ENCODE peak calls at places on chromosomes 2 and 18, in four cellular contexts. M is IMR-90, G is H9, S is H1. N is an unnamed sample.

GRCh38 chr18:3703732-3704176 is 253.8 kb downstream of the TGIF1 start:
- DNase-seq in M (peak), G (peak), S (peak), N (peak)

GRCh38 chr2:19733390-19733789 is 168.4 kb downstream of the TTC32 start:
- DNase-seq in M (no peak), G (no peak), S (no peak), N (no peak)

GRCh38 chr2:126480033-126480432 is 175.9 kb upstream of the GYPC start:
- DNase-seq in M (no peak), G (no peak), S (no peak), N (no peak)

GRCh38 chr2:38466849-38467767 is 90.0 kb upstream of the ATL2 start:
- DNase-seq in M (peak), G (no peak), S (no peak), N (no peak)

GRCh38 chr2:6826081-6826913 is 39.4 kb downstream of the CMPK2 start:
- DNase-seq in M (peak), G (no peak), S (peak), N (peak)

GRCh38 chr18:58937204-58937603 is 72.5 kb downstream of the ZNF532 start:
- DNase-seq in M (peak), G (no peak), S (no peak), N (no peak)

GRCh38 chr2:136319227-136319626 is 201.3 kb upstream of the CXCR4 start:
- DNase-seq in M (no peak), G (no peak), S (no peak), N (peak)

GRCh38 chr18:45588284-45588683 is 27.0 kb upstream of the SLC14A2 start:
- DNase-seq in M (peak), G (no peak), S (no peak), N (no peak)

GRCh38 chr2:3113122-3113521 is 264.5 kb downstream of the EIPR1 start:
- DNase-seq in M (no peak), G (no peak), S (peak), N (no peak)

GRCh38 chr2:30915485-30915884 is 108.2 kb upstream of the CAPN13 start:
- DNase-seq in M (peak), G (peak), S (peak), N (peak)

GRCh38 chr18:22466608-22467390 is 49.1 kb upstream of the CTAGE1 start:
- DNase-seq in M (peak), G (no peak), S (no peak), N (no peak)

GRCh38 chr2:171248205-171248662 is 87.5 kb upstream of the TLK1 start:
- DNase-seq in M (no peak), G (no peak), S (no peak), N (no peak)

GRCh38 chr18:54389143-54389505 is 31.4 kb downstream of the C18orf54 start:
- DNase-seq in M (no peak), G (no peak), S (no peak), N (no peak)

GRCh38 chr2:231415029-231415428 is 19.5 kb downstream of the B3GNT7 start:
- DNase-seq in M (no peak), G (no peak), S (no peak), N (no peak)

GRCh38 chr2:86003967-86004366 is 101.7 kb downstream of the POLR1A start:
- DNase-seq in M (no peak), G (no peak), S (no peak), N (no peak)

GRCh38 chr2:64858541-64859031 is 130.6 kb upstream of the SLC1A4 start:
- DNase-seq in M (no peak), G (no peak), S (no peak), N (no peak)

GRCh38 chr2:40680547-40680946 is 228.7 kb upstream of the SLC8A1 start:
- DNase-seq in M (peak), G (no peak), S (no peak), N (no peak)

GRCh38 chr2:236938126-236938525 is 147.6 kb upstream of the COPS8 start:
- DNase-seq in M (no peak), G (no peak), S (peak), N (no peak)

GRCh38 chr2:240960309-240960962 is 38.0 kb upstream of the SNED1 start:
- DNase-seq in M (peak), G (peak), S (peak), N (no peak)

GRCh38 chr2:104539649-104540048 is 314.3 kb upstream of the POU3F3 start:
- DNase-seq in M (no peak), G (no peak), S (no peak), N (no peak)

GRCh38 chr2:58157754-58158153 is 83.4 kb downstream of the FANCL start:
- DNase-seq in M (no peak), G (no peak), S (no peak), N (no peak)

GRCh38 chr2:43276962-43277383 is 50.6 kb upstream of the ZFP36L2 start:
- DNase-seq in M (no peak), G (no peak), S (no peak), N (peak)

GRCh38 chr2:241637233-241638062 is at the start of gene ATG4B:
- DNase-seq in M (peak), G (peak), S (peak), N (peak)

GRCh38 chr2:237235383-237236095 is 149.8 kb downstream of the COPS8 start:
- DNase-seq in M (peak), G (no peak), S (no peak), N (no peak)

GRCh38 chr2:67241453-67241852 is 155.7 kb upstream of the ETAA1 start:
- DNase-seq in M (no peak), G (no peak), S (no peak), N (no peak)

GRCh38 chr2:165745916-165746315 is 48.1 kb downstream of the GALNT3 start:
- DNase-seq in M (no peak), G (no peak), S (no peak), N (no peak)

GRCh38 chr2:197128897-197129296 is 181.7 kb downstream of the ANKRD44 start:
- DNase-seq in M (peak), G (no peak), S (no peak), N (peak)

GRCh38 chr18:72871091-72871490 is 3.3 kb upstream of the NETO1 start:
- DNase-seq in M (peak), G (no peak), S (no peak), N (no peak)

GRCh38 chr2:133503323-133503722 is 64.9 kb downstream of the NCKAP5 start:
- DNase-seq in M (no peak), G (no peak), S (no peak), N (no peak)

GRCh38 chr2:136538489-136538888 is 226.9 kb upstream of the THSD7B start:
- DNase-seq in M (no peak), G (no peak), S (no peak), N (no peak)

GRCh38 chr2:217797661-217798069 is 205.1 kb downstream of the TNS1 start:
- DNase-seq in M (peak), G (no peak), S (peak), N (no peak)

GRCh38 chr2:172968061-172968469 is 107.6 kb upstream of the MAP3K20 start:
- DNase-seq in M (peak), G (no peak), S (no peak), N (no peak)

GRCh38 chr2:41598161-41598894 is 449.5 kb upstream of the PKDCC start:
- DNase-seq in M (no peak), G (no peak), S (no peak), N (no peak)

GRCh38 chr2:46239175-46239846 is 57.9 kb upstream of the EPAS1 start:
- DNase-seq in M (no peak), G (no peak), S (no peak), N (no peak)

GRCh38 chr2:66688951-66689350 is 254.0 kb downstream of the MEIS1 start:
- DNase-seq in M (no peak), G (no peak), S (no peak), N (no peak)

GRCh38 chr2:183438541-183438940 is 314.3 kb downstream of the NUP35 start:
- DNase-seq in M (no peak), G (no peak), S (no peak), N (no peak)
- H2AK5ac ChIP-seq in M (no peak), G (no peak), S (no peak), N (no peak)

DNA sequence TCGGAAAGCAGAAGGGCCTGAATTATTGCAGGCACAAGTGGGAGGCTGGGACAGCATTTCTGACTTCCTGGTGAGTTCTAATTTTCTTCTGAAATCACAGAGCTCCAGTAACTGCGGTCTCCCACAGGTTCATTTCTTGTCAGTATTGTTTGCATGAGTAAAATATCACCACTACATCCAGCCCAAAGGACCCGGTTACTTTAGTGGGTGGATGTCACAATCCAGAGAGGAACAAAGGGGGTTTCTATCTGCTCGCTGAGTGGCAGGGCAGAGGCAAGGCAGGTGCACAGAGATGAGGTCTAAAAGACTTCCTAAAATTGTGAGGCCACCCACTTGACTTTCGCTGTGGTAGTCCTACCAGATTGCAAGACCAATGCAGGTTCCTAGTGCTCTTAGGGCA is 800.4 kb upstream of the ID2 start:
- DNase-seq in M (no peak), G (no peak), S (no peak), N (no peak)
- H2BK5ac ChIP-seq in M (no peak), G (no peak), S (peak), N (no peak)

DNA sequence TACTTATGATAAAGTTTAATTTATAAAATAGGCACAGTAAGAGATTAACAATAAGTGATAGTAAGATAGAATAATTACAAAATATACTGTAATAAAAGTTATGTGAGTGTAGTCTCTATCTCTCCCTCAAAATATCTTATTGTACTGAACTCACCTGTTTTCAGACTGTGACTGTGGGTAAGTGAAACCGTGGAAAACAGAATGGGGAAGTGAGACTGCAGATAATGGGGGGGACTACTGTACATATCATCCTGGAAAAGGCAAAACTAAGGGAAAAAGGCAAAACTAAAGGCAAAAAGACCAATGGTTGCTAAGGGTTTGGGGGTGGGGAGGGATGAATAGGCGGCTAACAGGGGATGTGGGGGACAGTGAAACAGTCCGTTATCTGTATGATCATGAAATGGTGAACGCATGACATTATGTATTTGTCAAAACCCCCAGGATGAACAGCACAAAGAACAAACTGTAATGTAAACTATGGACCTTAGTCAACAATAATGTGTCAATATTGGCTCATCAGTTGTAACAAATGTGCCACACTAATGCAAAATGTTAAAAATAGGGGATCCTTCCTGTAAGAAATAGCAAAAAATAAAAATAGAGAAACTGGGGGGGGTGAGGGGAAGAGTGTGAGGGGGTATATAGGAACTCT is 93.8 kb downstream of the EPB41L3 start:
- DNase-seq in M (no peak), G (no peak), S (no peak), N (no peak)
- H3K56ac ChIP-seq in M (no peak), G (no peak), S (no peak), N (no peak)

DNA sequence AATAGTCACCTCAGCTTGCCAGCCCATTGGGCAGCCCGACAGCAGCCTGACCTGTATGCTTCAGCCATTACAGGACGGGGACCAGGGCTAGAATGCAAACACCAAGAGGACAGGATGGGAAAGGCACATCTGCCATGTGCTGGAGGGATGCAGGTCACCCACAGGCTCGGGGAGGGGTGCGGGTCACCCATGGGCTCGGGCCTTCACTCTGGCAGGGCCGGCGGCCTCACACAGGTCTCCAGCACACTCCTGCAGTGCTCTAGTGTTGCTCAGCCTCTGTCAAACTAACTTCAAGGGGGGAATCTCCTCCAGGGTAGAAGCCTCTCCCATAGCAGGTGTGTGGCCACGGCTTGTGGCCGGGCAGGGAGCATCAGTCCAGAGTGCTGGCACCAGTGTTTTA is 222.5 kb downstream of the SEPTIN10 start:
- DNase-seq in M (no peak), G (no peak), S (no peak), N (no peak)
- H2AK5ac ChIP-seq in M (no peak), G (no peak), S (no peak), N (no peak)

GRCh38 chr2:69013837-69014796 is 1.1 kb downstream of the ANTXR1 start:
- DNase-seq in M (peak), G (no peak), S (no peak), N (peak)
- H2BK5ac ChIP-seq in M (peak), G (no peak), S (no peak), N (no peak)

N was measured in mesendoderm.